ENCODE peak calls at places on chromosomes 4 and X, in five cellular contexts. D, I, U, X and Z are unnamed samples.

GRCh38 chrX:40327085-40327484 is 229.3 kb upstream of the BCOR start:
- DNase-seq in D (no peak), I (no peak), U (no peak), X (no peak), Z (no peak)

GRCh38 chrX:107574054-107574683 is 54.1 kb upstream of the PRPS1 start:
- DNase-seq in D (peak), I (no peak), U (no peak), X (peak), Z (peak)

GRCh38 chr4:6474053-6474568 is 1.7 kb upstream of the PPP2R2C start:
- DNase-seq in D (no peak), I (no peak), U (no peak), X (no peak), Z (no peak)

GRCh38 chr4:138510053-138510452 is 267.9 kb upstream of the SLC7A11 start:
- DNase-seq in D (peak), I (no peak), U (no peak), X (no peak), Z (peak)

GRCh38 chrX:14676431-14676830 is 147.1 kb downstream of the GLRA2 start:
- DNase-seq in D (no peak), I (no peak), U (no peak), X (no peak), Z (peak)

GRCh38 chrX:153968255-153968654 is 3.4 kb downstream of the HCFC1 start:
- DNase-seq in D (no peak), I (no peak), U (no peak), X (no peak), Z (no peak)

GRCh38 chr4:145861331-145862318 is 77.0 kb downstream of the ZNF827 start:
- DNase-seq in D (peak), I (no peak), U (no peak), X (no peak), Z (no peak)

GRCh38 chrX:790031-790430 is 159.4 kb downstream of the SHOX start:
- DNase-seq in D (no peak), I (no peak), U (no peak), X (no peak), Z (no peak)

GRCh38 chrX:15738686-15739016 is 581 bp downstream of the CA5B start:
- DNase-seq in D (no peak), I (no peak), U (peak), X (no peak), Z (no peak)

GRCh38 chr4:185810746-185811508 is 1.1 kb downstream of the SORBS2 start:
- DNase-seq in D (no peak), I (no peak), U (no peak), X (no peak), Z (no peak)

GRCh38 chr4:55086561-55086960 is 38.8 kb downstream of the KDR start:
- DNase-seq in D (no peak), I (no peak), U (no peak), X (no peak), Z (no peak)

GRCh38 chr4:148800943-148801342 is 358.7 kb upstream of the NR3C2 start:
- DNase-seq in D (peak), I (no peak), U (no peak), X (no peak), Z (no peak)

GRCh38 chrX:131778269-131779218 is 234.7 kb downstream of the OR13H1 start:
- DNase-seq in D (no peak), I (no peak), U (no peak), X (no peak), Z (no peak)

GRCh38 chr4:107600993-107601392 is 119.0 kb downstream of the PAPSS1 start:
- DNase-seq in D (peak), I (no peak), U (no peak), X (no peak), Z (no peak)

GRCh38 chrX:19646298-19646697 is 131.0 kb upstream of the MAP3K15 start:
- DNase-seq in D (no peak), I (no peak), U (no peak), X (no peak), Z (no peak)

GRCh38 chr4:139817657-139818452 is 152.2 kb downstream of the MGST2 start:
- DNase-seq in D (no peak), I (no peak), U (no peak), X (no peak), Z (peak)

GRCh38 chrX:122154019-122154418 is 1030.1 kb upstream of the GRIA3 start:
- DNase-seq in D (no peak), I (no peak), U (no peak), X (no peak), Z (no peak)

GRCh38 chr4:77697860-77698599 is 92.4 kb downstream of the CXCL13 start:
- DNase-seq in D (peak), I (no peak), U (no peak), X (peak), Z (peak)